ENCODE peak calls at places on chromosomes 13 and 19, in eight cellular contexts. H, M, V, A, I, R, L and C are unnamed samples. For H3K4me1, the result is how much of the 10 kb centered on the place peaks cover.

GRCh38 chr13:51894239-51894638 is 32.5 kb downstream of the CCDC70 start:
- ATAC-seq in H (no peak), M (no peak), V (no peak), A (no peak), I (no peak), R (no peak), L (no peak), C (no peak)

GRCh38 chr13:38577048-38577447 is 109.8 kb upstream of the FREM2 start:
- ATAC-seq in H (no peak), M (no peak), V (no peak), A (no peak), I (no peak), R (no peak), L (no peak), C (no peak)

GRCh38 chr19:38587562-38587961 is 30.2 kb downstream of the MAP4K1 start:
- ATAC-seq in H (no peak), M (no peak), V (peak), A (no peak), I (no peak), R (no peak), L (no peak), C (no peak)

GRCh38 chr19:48812094-48812929 is 1.5 kb upstream of the BCAT2 start:
- ATAC-seq in H (peak), M (peak), V (peak), A (peak), I (peak), R (peak), L (peak), C (peak)

GRCh38 chr19:52963229-52963760 is 614 bp upstream of the ZNF816 start:
- ATAC-seq in H (peak), M (peak), V (peak), A (peak), I (peak), R (peak), L (no peak), C (peak)

GRCh38 chr19:6687117-6687516 is 17.2 kb upstream of the TNFSF14 start:
- ATAC-seq in H (no peak), M (no peak), V (no peak), A (no peak), I (no peak), R (no peak), L (no peak), C (no peak)

GRCh38 chr13:46389985-46390384 is 2.9 kb upstream of the RUBCNL start:
- ATAC-seq in H (peak), M (no peak), V (peak), A (no peak), I (peak), R (peak), L (peak), C (peak)

GRCh38 chr13:21338651-21339278 is 120.3 kb downstream of the ZDHHC20 start:
- ATAC-seq in H (no peak), M (no peak), V (no peak), A (no peak), I (no peak), R (no peak), L (no peak), C (no peak)

GRCh38 chr19:11179716-11180297 is 17.5 kb downstream of the KANK2 start:
- ATAC-seq in H (no peak), M (no peak), V (peak), A (no peak), I (no peak), R (peak), L (no peak), C (no peak)

GRCh38 chr13:30739646-30740642 is 4.6 kb downstream of the ALOX5AP start:
- ATAC-seq in H (no peak), M (no peak), V (no peak), A (no peak), I (peak), R (no peak), L (peak), C (no peak)

GRCh38 chr19:35404879-35405622 is 34.2 kb downstream of the GPR42 start:
- ATAC-seq in H (no peak), M (no peak), V (peak), A (no peak), I (no peak), R (no peak), L (no peak), C (no peak)

DNA sequence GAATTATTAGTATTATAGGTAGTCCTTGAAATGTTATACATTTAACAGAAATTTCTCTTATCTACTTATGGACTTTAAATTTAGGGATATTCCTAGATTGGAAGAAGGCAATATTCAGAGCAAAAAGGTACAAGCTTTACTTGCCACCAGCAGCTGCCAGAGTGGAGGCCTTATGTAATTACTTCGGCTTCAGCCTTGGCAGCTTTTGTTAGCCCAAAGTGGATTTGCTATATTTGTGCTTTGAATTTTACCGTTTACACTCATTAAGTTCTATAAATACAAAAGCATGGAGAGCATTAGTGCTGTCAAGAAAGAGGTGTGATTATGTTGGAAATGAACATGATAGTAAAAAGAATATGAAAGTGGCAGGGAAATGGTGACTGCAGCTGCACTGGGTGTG is 319.9 kb downstream of the ATP8A2 start:
- ATAC-seq in H (no peak), M (no peak), V (no peak), A (no peak), I (no peak), R (no peak), L (no peak), C (no peak)
- H3K4me1 ChIP-seq in H (under half), M (under half), V (under half), A (under half), I (under half), R (under half), L (under half), C (under half)

GRCh38 chr13:110627761-110628476 is 12.6 kb downstream of the NAXD start:
- ATAC-seq in H (no peak), M (no peak), V (peak), A (no peak), I (no peak), R (peak), L (no peak), C (no peak)
- H3K27ac ChIP-seq in H (no peak), M (no peak), V (no peak), A (no peak), I (no peak), R (no peak), L (no peak), C (peak)

GRCh38 chr13:114319441-114319871 is 5.2 kb downstream of the CHAMP1 start:
- ATAC-seq in H (no peak), M (no peak), V (no peak), A (no peak), I (no peak), R (no peak), L (no peak), C (no peak)
- H3K4me3 ChIP-seq in H (no peak), M (no peak), V (no peak), A (no peak), I (no peak), R (no peak), L (no peak), C (no peak)

GRCh38 chr19:18289471-18290066 is 8.1 kb upstream of the JUND start:
- ATAC-seq in H (no peak), M (no peak), V (no peak), A (no peak), I (no peak), R (no peak), L (no peak), C (no peak)
- H3K4me1 ChIP-seq in H (under half), M (under half), V (under half), A (under half), I (half or more), R (under half), L (half or more), C (half or more)

GRCh38 chr19:42313096-42313839 is at the start of gene TMEM145:
- ATAC-seq in H (peak), M (peak), V (peak), A (no peak), I (peak), R (peak), L (peak), C (peak)
- H3K27ac ChIP-seq in H (no peak), M (no peak), V (no peak), A (no peak), I (no peak), R (no peak), L (no peak), C (no peak)

GRCh38 chr19:13817615-13818371 is 22.6 kb downstream of the ZSWIM4 start:
- ATAC-seq in H (peak), M (peak), V (peak), A (no peak), I (peak), R (peak), L (peak), C (peak)

GRCh38 chr19:13819242-13819641 is 24.0 kb downstream of the ZSWIM4 start:
- ATAC-seq in H (no peak), M (no peak), V (no peak), A (no peak), I (no peak), R (no peak), L (no peak), C (no peak)

GRCh38 chr19:13814550-13814949 is 19.3 kb downstream of the ZSWIM4 start:
- ATAC-seq in H (no peak), M (no peak), V (no peak), A (no peak), I (no peak), R (no peak), L (no peak), C (no peak)

GRCh38 chr19:13813147-13813546 is 17.9 kb downstream of the ZSWIM4 start:
- ATAC-seq in H (no peak), M (no peak), V (no peak), A (no peak), I (no peak), R (no peak), L (no peak), C (no peak)

GRCh38 chr19:13817018-13817614 is 21.9 kb downstream of the ZSWIM4 start:
- ATAC-seq in H (peak), M (peak), V (peak), A (no peak), I (no peak), R (peak), L (peak), C (no peak)
- H3K4me3 ChIP-seq in H (no peak), M (no peak), V (no peak), A (no peak), I (no peak), R (no peak), L (no peak), C (no peak)

DNA sequence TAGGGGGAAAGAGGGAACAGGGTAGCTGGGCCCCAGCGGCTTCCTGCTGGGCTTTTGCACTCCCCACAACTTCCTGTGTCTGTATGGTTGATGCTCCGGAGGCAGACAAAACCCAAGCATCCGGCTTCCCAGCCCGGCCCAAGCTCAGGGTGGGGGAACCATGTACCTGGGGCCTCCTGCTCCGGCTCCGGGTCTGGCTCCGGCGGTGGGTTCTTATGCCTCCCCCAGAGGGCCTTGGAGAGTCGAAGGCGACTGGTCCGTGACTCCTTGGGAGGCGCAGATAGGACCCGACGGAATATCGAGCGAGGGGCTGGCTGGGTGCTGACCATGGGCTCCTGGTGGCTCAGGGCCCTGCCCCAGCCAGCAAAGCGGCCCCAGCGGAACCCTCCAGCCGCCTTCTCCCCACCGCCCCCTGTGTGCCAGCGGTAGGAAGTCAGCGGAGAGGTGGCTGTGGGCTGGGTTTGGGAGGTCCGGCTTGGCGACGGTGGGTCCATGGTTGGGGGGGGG is 426 bp downstream of the RASAL3 start:
- ATAC-seq in H (no peak), M (peak), V (no peak), A (no peak), I (peak), R (peak), L (peak), C (no peak)
- H3K4me1 ChIP-seq in H (under half), M (under half), V (under half), A (under half), I (half or more), R (under half), L (half or more), C (under half)

GRCh38 chr19:46620716-46621115 is 4.2 kb downstream of the PTGIR start:
- ATAC-seq in H (no peak), M (peak), V (peak), A (peak), I (no peak), R (no peak), L (no peak), C (peak)
- H3K27ac ChIP-seq in H (peak), M (peak), V (peak), A (peak), I (no peak), R (peak), L (peak), C (peak)

GRCh38 chr19:13732337-13732736 is 32.0 kb upstream of the MRI1 start:
- ATAC-seq in H (no peak), M (no peak), V (no peak), A (no peak), I (no peak), R (no peak), L (no peak), C (no peak)
- H3K4me3 ChIP-seq in H (no peak), M (no peak), V (peak), A (peak), I (no peak), R (no peak), L (no peak), C (no peak)